ENCODE peak calls at places on chromosome 7, in seven cellular contexts. D is OCI-LY7, E is GM23338, C is DND-41, H is spleen, M is breast epithelium, I is brain microvascular endothelial cell. T is an unnamed sample. For H3K36me3, the result is how much of the 10 kb centered on the place peaks cover.

GRCh38 chr7:82740246-82740848 is 296.8 kb upstream of the CACNA2D1 start:
- DNase-seq in D (peak), E (peak), C (peak), H (no peak), M (no peak), I (peak), T (no peak)

GRCh38 chr7:98193474-98194180 is 17.6 kb upstream of the BHLHA15 start:
- DNase-seq in D (no peak), E (no peak), C (no peak), H (no peak), M (no peak), I (no peak), T (no peak)

GRCh38 chr7:141243368-141243767 is 169.5 kb downstream of the TMEM178B start:
- DNase-seq in D (no peak), E (no peak), C (no peak), H (no peak), M (no peak), I (no peak), T (no peak)

GRCh38 chr7:131370523-131370968 is 42.9 kb downstream of the MKLN1 start:
- DNase-seq in D (peak), E (peak), C (peak), H (no peak), M (no peak), I (peak), T (no peak)

GRCh38 chr7:44583145-44583544 is 1.1 kb upstream of the TMED4 start:
- DNase-seq in D (no peak), E (no peak), C (no peak), H (no peak), M (no peak), I (no peak), T (no peak)

GRCh38 chr7:99124636-99125504 is 19.0 kb downstream of the SMURF1 start:
- DNase-seq in D (no peak), E (no peak), C (no peak), H (no peak), M (no peak), I (peak), T (no peak)

GRCh38 chr7:24829787-24830186 is 72.5 kb upstream of the GSDME start:
- DNase-seq in D (no peak), E (no peak), C (no peak), H (no peak), M (no peak), I (peak), T (no peak)

GRCh38 chr7:23712368-23713284 is 2.6 kb downstream of the STK31 start:
- DNase-seq in D (peak), E (peak), C (no peak), H (no peak), M (no peak), I (peak), T (no peak)

GRCh38 chr7:77413128-77413527 is 3.0 kb downstream of the GSAP start:
- DNase-seq in D (no peak), E (no peak), C (no peak), H (no peak), M (no peak), I (no peak), T (no peak)

GRCh38 chr7:156064921-156065386 is 252.7 kb upstream of the SHH start:
- DNase-seq in D (no peak), E (no peak), C (no peak), H (no peak), M (no peak), I (peak), T (no peak)

GRCh38 chr7:159323359-159323758 is 178.7 kb upstream of the VIPR2 start:
- DNase-seq in D (no peak), E (no peak), C (no peak), H (no peak), M (no peak), I (no peak), T (no peak)
- H3K36me3 ChIP-seq in D (under half), E (under half), C (under half), H (under half), M (under half), I (under half), T (under half)

DNA sequence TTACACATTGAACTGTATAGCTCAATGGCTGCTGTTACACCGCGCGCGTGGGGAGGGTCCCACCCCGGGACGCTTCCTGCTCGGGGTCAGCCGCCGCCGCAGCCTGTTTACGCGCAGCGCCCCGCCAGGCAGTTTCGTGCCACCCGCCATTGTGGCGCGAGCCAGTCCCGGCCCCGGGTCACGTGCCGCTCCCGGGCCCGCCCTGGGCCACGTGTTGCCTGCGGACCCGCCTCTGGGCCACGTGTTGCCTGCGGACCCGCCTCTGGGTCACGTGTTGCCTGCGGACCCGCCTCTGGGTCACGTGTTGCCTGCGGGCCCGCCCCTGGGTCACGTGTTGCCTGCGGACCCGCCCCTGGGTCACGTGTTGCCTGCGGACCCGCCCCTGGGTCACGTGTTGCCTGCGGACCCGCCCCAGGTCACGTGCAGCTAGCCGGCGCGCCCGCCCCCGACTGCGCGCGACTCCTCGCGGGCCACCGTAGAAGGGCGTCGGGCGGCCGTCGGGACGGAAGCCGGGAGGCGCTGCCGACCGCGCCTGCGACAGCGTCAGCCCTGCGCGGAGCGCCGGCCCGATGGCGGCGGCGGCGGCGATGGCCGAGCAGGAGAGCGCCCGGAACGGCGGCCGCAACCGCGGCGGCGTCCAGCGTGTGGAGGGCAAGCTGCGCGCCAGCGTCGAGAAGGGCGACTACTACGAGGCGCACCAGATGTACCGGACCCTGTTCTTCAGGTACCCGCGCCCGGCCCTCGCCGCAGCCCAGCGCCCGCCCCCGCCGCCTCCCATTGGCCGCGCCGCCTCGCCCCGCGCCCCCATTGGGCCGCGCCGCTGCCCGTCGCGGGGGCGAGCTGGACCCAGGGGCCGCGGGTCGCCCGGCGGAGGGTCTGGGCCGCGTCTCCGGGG is at the start of gene GET4:
- DNase-seq in D (peak), E (peak), C (peak), H (peak), M (peak), I (peak), T (peak)
- H3K36me3 ChIP-seq in D (half or more), E (under half), C (under half), H (under half), M (under half), I (under half), T (under half)

DNA sequence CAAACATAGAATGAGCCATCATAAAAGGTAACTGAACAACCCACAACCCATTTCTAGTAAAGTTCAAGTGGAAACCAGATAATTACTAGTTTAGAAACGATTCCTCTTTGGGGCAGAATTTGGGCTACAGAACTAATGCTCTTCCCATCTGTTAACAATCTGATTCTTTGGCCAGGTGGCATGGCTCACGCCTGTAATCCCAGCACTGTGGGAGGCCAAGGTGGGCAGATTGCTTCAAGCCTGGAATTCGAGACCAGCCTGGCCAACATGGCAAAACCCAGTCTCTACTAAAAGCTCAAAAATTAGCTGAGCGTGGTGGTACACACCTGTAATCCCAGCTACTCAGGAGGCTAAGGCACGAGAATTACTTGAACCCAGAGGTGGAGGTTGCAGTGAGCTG is 18.5 kb downstream of the CYP51A1 start:
- DNase-seq in D (no peak), E (no peak), C (no peak), H (no peak), M (no peak), I (no peak), T (no peak)
- H3K36me3 ChIP-seq in D (half or more), E (under half), C (under half), H (under half), M (under half), I (under half), T (half or more)

GRCh38 chr7:29921404-29922010 is 68.1 kb downstream of the SCRN1 start:
- DNase-seq in D (peak), E (peak), C (peak), H (no peak), M (no peak), I (peak), T (no peak)
- H3K36me3 ChIP-seq in D (half or more), E (under half), C (under half), H (under half), M (under half), I (under half), T (under half)

GRCh38 chr7:91976743-91977142 is 36.1 kb downstream of the AKAP9 start:
- DNase-seq in D (no peak), E (no peak), C (no peak), H (no peak), M (no peak), I (no peak), T (no peak)
- H3K36me3 ChIP-seq in D (under half), E (under half), C (under half), H (under half), M (under half), I (under half), T (under half)

DNA sequence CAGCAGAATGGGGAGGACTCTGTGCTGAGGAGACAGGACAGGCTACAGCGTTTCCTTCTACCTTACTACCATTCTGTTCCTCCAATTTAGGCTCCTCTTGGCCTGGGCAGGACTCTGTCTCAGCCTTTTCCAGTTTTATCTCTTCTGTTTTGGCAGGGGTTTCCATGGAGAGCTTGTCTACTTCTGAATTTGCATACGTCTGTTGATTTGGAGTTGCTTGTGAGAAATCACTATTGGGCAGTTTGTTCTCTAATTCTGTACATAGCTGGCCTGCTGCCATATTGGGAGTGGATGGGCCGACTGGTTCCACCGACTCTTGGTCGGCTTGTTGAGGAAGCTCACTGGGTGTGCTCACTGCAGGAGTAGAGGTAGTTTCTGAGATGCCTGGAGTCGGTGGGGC is 136.8 kb downstream of the GALNT11 start:
- DNase-seq in D (no peak), E (no peak), C (no peak), H (no peak), M (no peak), I (no peak), T (no peak)
- H3K36me3 ChIP-seq in D (half or more), E (under half), C (half or more), H (under half), M (under half), I (under half), T (half or more)

GRCh38 chr7:134947329-134947728 is 39.0 kb upstream of the AGBL3 start:
- DNase-seq in D (no peak), E (no peak), C (no peak), H (no peak), M (no peak), I (no peak), T (no peak)
- H3K36me3 ChIP-seq in D (under half), E (under half), C (under half), H (under half), M (under half), I (half or more), T (half or more)

GRCh38 chr7:93054975-93055374 is 62.8 kb downstream of the SAMD9 start:
- DNase-seq in D (no peak), E (no peak), C (no peak), H (no peak), M (no peak), I (no peak), T (no peak)
- H3K36me3 ChIP-seq in D (under half), E (under half), C (under half), H (under half), M (under half), I (under half), T (under half)

GRCh38 chr7:129767120-129768011 is 155.8 kb downstream of the NRF1 start:
- DNase-seq in D (no peak), E (no peak), C (no peak), H (peak), M (no peak), I (no peak), T (no peak)
- H3K36me3 ChIP-seq in D (under half), E (under half), C (under half), H (under half), M (under half), I (under half), T (under half)

T was measured in ascending aorta.